ENCODE peak calls at places on chromosomes 12 and 14, in eight cellular contexts. B is Karpas-422, Q is A549, Z is IMR-90, S is PC-9, G is prostate gland, Y is AG04450, M is keratinocyte. J is an unnamed sample.

GRCh38 chr12:93247313-93248057 is 130.2 kb upstream of the NUDT4 start:
- DNase-seq in G (peak; percentile 44), S (no peak), Y (no peak), M (no peak), Q (no peak), Z (peak; percentile 36), B (no peak), J (no peak)

GRCh38 chr14:57295261-57295660 is 26.5 kb downstream of the AP5M1 start:
- DNase-seq in Q (no peak), B (no peak), M (no peak), S (no peak), G (no peak), Y (no peak), Z (no peak), J (no peak)

GRCh38 chr12:121184984-121185894 is 24.7 kb upstream of the P2RX4 start:
- DNase-seq in Y (no peak), S (no peak), G (no peak), M (no peak), Z (no peak), Q (no peak), B (peak; percentile 55), J (no peak)

GRCh38 chr12:5043589-5044419 is at the start of gene KCNA5:
- DNase-seq in Y (no peak), M (no peak), B (no peak), S (no peak), Z (no peak), Q (no peak), G (no peak), J (no peak)

GRCh38 chr12:71664411-71665108 is 459 bp downstream of the THAP2 start:
- DNase-seq in G (no peak), M (no peak), S (no peak), Y (no peak), Q (peak; percentile 10), B (no peak), Z (peak; percentile 15), J (no peak)

GRCh38 chr12:128817115-128818015 is 6.4 kb downstream of the SLC15A4 start:
- DNase-seq in M (peak; percentile 13), B (peak; percentile 44), Z (peak; percentile 55), S (no peak), G (no peak), Q (no peak), Y (no peak), J (peak; percentile 63)

GRCh38 chr12:123490089-123490488 is 32.1 kb downstream of the SNRNP35 start:
- DNase-seq in M (no peak), S (no peak), Z (no peak), G (no peak), Q (no peak), Y (no peak), B (no peak), J (no peak)

GRCh38 chr12:31491819-31492598 is 98.9 kb downstream of the DENND5B start:
- DNase-seq in G (peak; percentile 20), S (peak; percentile 90), Z (peak; percentile 85), Q (peak; percentile 29), B (no peak), Y (peak; percentile 41), M (peak; percentile 71), J (no peak)

GRCh38 chr12:123141615-123142517 is 9.0 kb downstream of the PITPNM2 start:
- DNase-seq in G (no peak), S (peak; percentile 75), Z (peak; percentile 84), Y (peak; percentile 36), Q (no peak), M (no peak), B (no peak), J (no peak)

GRCh38 chr14:58353516-58354299 is 42.0 kb upstream of the TOMM20L start:
- DNase-seq in G (no peak), Y (no peak), M (no peak), Z (no peak), S (no peak), Q (no peak), B (no peak), J (no peak)

GRCh38 chr14:84403585-84403984 is 1126.4 kb upstream of the FLRT2 start:
- DNase-seq in S (peak; percentile 87), Z (no peak), B (no peak), Q (no peak), M (no peak), Y (no peak), G (no peak), J (no peak)

GRCh38 chr14:58808828-58809227 is 171.1 kb downstream of the DACT1 start:
- DNase-seq in Q (no peak), Z (peak; percentile 43), Y (no peak), M (no peak), S (no peak), G (peak; percentile 58), B (no peak), J (no peak)

GRCh38 chr14:89221109-89221508 is 195.9 kb downstream of the FOXN3 start:
- DNase-seq in Y (peak; percentile 20), M (no peak), Q (no peak), G (no peak), S (no peak), Z (peak; percentile 84), B (no peak), J (no peak)

GRCh38 chr12:83106873-83107272 is 420.2 kb downstream of the TMTC2 start:
- DNase-seq in B (no peak), Z (no peak), Q (no peak), S (no peak), M (no peak), Y (no peak), G (no peak), J (no peak)

GRCh38 chr12:6540181-6540877 is 6.0 kb downstream of the GAPDH start:
- DNase-seq in Z (peak; percentile 93), B (peak; percentile 90), G (peak; percentile 90), S (peak; percentile 87), Q (peak; percentile 87), M (peak; percentile 76), Y (peak; percentile 75), J (peak; percentile 89)

GRCh38 chr12:52229836-52230343 is 3.2 kb upstream of the KRT7 start:
- DNase-seq in G (no peak), Q (no peak), B (no peak), M (no peak), Y (no peak), Z (no peak), S (no peak), J (no peak)

DNA sequence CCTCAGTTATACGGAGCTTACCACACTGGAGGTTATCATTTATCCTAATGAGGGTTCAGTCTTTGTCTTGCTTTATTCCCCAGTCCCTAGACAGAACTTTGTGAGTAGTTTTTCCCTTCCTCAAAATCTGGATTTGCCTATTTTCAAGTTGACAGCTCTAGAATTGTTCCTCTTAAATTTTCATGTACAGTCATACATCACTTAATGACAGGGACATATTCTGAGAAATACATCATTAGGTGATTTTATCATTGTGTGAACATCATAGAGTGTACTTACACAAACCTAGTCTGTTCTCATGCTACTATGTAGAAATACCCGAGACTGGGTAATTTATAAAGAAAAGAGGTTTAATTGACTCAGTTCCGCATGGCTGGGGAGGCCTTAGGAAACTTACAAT is 3.1 kb downstream of the PRKAB1 start:
- DNase-seq in Y (no peak), M (no peak), G (no peak), S (no peak), Q (no peak), B (no peak), Z (no peak), J (no peak)
- H3K4me3 ChIP-seq in Y (no peak overlapping the region), M (no peak overlapping the region), G (no peak overlapping the region), S (no peak overlapping the region), Q (no peak overlapping the region), B (no peak overlapping the region), Z (no peak overlapping the region), J (no peak overlapping the region)

GRCh38 chr14:75711134-75711795 is 50.2 kb downstream of the TTLL5 start:
- DNase-seq in B (peak; percentile 81), S (peak; percentile 52), G (peak; percentile 48), Z (peak; percentile 72), Y (peak; percentile 37), Q (peak; percentile 68), M (no peak), J (no peak)
- H3K27ac ChIP-seq in B (no peak overlapping the region), S (no peak overlapping the region), G (peak overlapping the region; percentile 77), Z (no peak overlapping the region), Y (peak overlapping the region; percentile 55), Q (peak overlapping the region; percentile 49), M (peak overlapping the region; percentile 19), J (peak overlapping the region; percentile 78)

GRCh38 chr12:9729082-9729481 is 3.8 kb downstream of the CLECL1 start:
- DNase-seq in S (no peak), Q (no peak), G (no peak), Y (no peak), Z (no peak), B (no peak), M (no peak), J (no peak)

GRCh38 chr12:9731797-9732196 is 1.1 kb downstream of the CLECL1 start:
- DNase-seq in Y (no peak), B (peak; percentile 55), S (no peak), Q (no peak), M (no peak), Z (no peak), G (no peak), J (no peak)

GRCh38 chr12:9731393-9731792 is 1.5 kb downstream of the CLECL1 start:
- DNase-seq in Z (no peak), S (no peak), G (no peak), B (no peak), Q (no peak), Y (no peak), M (no peak), J (no peak)

GRCh38 chr12:9730011-9730410 is 2.9 kb downstream of the CLECL1 start:
- DNase-seq in S (no peak), G (no peak), B (peak; percentile 34), Z (no peak), M (no peak), Y (no peak), Q (no peak), J (no peak)

DNA sequence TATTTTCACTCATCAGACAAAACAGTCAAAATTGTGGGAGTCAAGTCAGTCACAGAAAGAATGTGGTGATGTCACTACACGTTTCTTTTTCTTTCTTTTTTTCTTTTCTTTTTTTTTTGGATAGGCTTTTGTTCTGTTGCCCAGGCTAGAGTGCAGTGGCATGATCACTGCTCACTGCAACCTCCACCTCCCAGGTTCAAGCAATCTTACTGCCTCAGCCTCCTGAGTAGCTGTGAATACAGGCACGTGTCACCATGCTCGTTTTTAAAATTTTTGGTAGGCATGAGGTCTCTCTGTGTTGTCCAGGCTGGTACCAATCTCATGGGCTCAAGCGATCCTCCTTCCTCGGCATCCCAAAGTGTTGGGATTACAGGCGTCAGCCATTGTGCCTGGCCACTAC is 2.3 kb downstream of the CLECL1 start:
- DNase-seq in Q (no peak), B (no peak), S (no peak), M (no peak), Y (no peak), G (no peak), Z (no peak), J (no peak)
- H3K4me3 ChIP-seq in Q (no peak overlapping the region), B (no peak overlapping the region), S (no peak overlapping the region), M (no peak overlapping the region), Y (no peak overlapping the region), G (no peak overlapping the region), Z (no peak overlapping the region), J (no peak overlapping the region)

DNA sequence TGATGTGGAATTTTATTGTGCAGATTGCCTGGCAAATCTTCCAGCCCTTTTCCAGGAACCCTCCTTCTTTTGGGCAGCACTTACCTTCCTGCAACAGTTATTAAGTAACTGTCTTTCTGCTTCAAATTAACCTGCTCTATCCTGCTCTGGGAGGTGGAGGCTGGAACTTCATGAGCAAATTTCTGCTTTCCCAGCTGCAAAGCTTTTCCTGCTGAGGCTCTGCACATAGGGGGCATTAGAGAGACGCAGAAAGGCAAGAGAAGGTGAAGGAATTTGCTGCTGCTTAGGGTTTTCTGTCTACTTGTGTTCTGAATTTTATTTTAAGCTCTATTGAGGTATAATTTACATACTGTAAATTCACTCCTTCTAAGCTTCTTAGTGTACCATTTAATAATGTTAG is 259.2 kb downstream of the PCNX1 start:
- DNase-seq in Z (peak; percentile 85), Q (peak; percentile 30), B (peak; percentile 72), Y (peak; percentile 21), M (no peak), S (no peak), G (no peak), J (no peak)
- H3K27ac ChIP-seq in Z (no peak overlapping the region), Q (no peak overlapping the region), B (no peak overlapping the region), Y (no peak overlapping the region), M (no peak overlapping the region), S (no peak overlapping the region), G (no peak overlapping the region), J (no peak overlapping the region)

J was measured in lower lobe of right lung.